ENCODE peak calls at places on chromosomes 11 and 22, in eight cellular contexts. W is heart right ventricle; H is HCT116; P is H1; A is effector memory CD4-positive, alpha-beta T cell; M is psoas muscle; U is H9; D is colonic mucosa. O is an unnamed sample.

GRCh38 chr22:19909350-19910179 is 32.0 kb upstream of the COMT start:
- DNase-seq in D (peak), W (peak), A (peak), H (peak), U (peak), M (peak), P (peak), O (no peak)

GRCh38 chr11:12330491-12331231 is 46.7 kb upstream of the PARVA start:
- DNase-seq in D (no peak), H (no peak), U (peak), M (no peak), W (no peak), A (no peak), P (no peak), O (no peak)

GRCh38 chr11:1812801-1813200 is 22.0 kb upstream of the SYT8 start:
- DNase-seq in W (no peak), A (no peak), D (no peak), M (no peak), U (no peak), H (no peak), P (no peak), O (no peak)

GRCh38 chr11:22477312-22477711 is 139.1 kb downstream of the SLC17A6 start:
- DNase-seq in P (no peak), A (no peak), H (no peak), M (no peak), W (no peak), U (no peak), D (no peak), O (no peak)

GRCh38 chr11:68997124-68997994 is 15.7 kb downstream of the MRGPRF start:
- DNase-seq in D (peak), W (no peak), H (no peak), P (no peak), M (no peak), U (peak), A (no peak), O (no peak)

GRCh38 chr11:18088371-18088770 is 17.5 kb downstream of the SAAL1 start:
- DNase-seq in U (no peak), M (no peak), P (no peak), H (no peak), A (no peak), W (no peak), D (no peak), O (no peak)

GRCh38 chr22:38442967-38443674 is 11.9 kb downstream of the KCNJ4 start:
- DNase-seq in D (no peak), U (no peak), H (no peak), W (peak), P (no peak), M (no peak), A (no peak), O (no peak)

GRCh38 chr22:26285632-26286031 is 116.4 kb downstream of the SEZ6L start:
- DNase-seq in A (no peak), D (no peak), U (no peak), M (no peak), P (no peak), H (no peak), W (no peak), O (no peak)

GRCh38 chr11:91243630-91244029 is 981.0 kb upstream of the FAT3 start:
- DNase-seq in U (no peak), A (no peak), H (no peak), M (no peak), P (no peak), W (no peak), D (no peak), O (no peak)

GRCh38 chr11:14357843-14358728 is 897 bp downstream of the RRAS2 start:
- DNase-seq in H (peak), P (peak), W (peak), U (peak), M (peak), A (peak), D (peak), O (no peak)

GRCh38 chr11:104339383-104339831 is 175.5 kb upstream of the PDGFD start:
- DNase-seq in H (no peak), A (no peak), D (no peak), P (no peak), W (no peak), M (no peak), U (no peak), O (no peak)

GRCh38 chr11:104663190-104664140 is 234.8 kb downstream of the CASP12 start:
- DNase-seq in H (no peak), D (no peak), U (no peak), M (no peak), P (no peak), W (no peak), A (no peak), O (no peak)

GRCh38 chr22:33737662-33738061 is 182.6 kb downstream of the LARGE1 start:
- DNase-seq in P (no peak), U (no peak), A (no peak), D (no peak), M (no peak), H (no peak), W (no peak), O (no peak)

GRCh38 chr22:47370448-47371262 is 608.2 kb downstream of the TBC1D22A start:
- DNase-seq in U (no peak), D (peak), P (no peak), A (no peak), M (no peak), W (no peak), H (no peak), O (no peak)

GRCh38 chr11:120750647-120751419 is 239.3 kb downstream of the GRIK4 start:
- DNase-seq in M (no peak), D (no peak), H (no peak), A (no peak), U (no peak), W (no peak), P (no peak), O (no peak)

GRCh38 chr22:30205281-30206115 is 41.1 kb downstream of the LIF start:
- DNase-seq in A (no peak), M (peak), P (no peak), W (peak), H (no peak), U (no peak), D (no peak), O (no peak)

GRCh38 chr22:29310863-29311339 is 4.5 kb downstream of the GAS2L1 start:
- DNase-seq in W (peak), A (peak), U (peak), M (peak), D (peak), H (peak), P (peak), O (no peak)

GRCh38 chr11:112693781-112694180 is 267.4 kb upstream of the NCAM1 start:
- DNase-seq in D (no peak), P (no peak), W (no peak), H (no peak), M (no peak), U (no peak), A (no peak), O (no peak)

GRCh38 chr11:86043765-86044534 is 24.9 kb downstream of the PICALM start:
- DNase-seq in A (no peak), P (no peak), W (no peak), M (no peak), H (no peak), U (no peak), D (no peak), O (no peak)

GRCh38 chr11:68569357-68569756 is 108.8 kb downstream of the PPP6R3 start:
- DNase-seq in H (no peak), P (no peak), D (no peak), M (no peak), A (no peak), U (no peak), W (no peak), O (no peak)

GRCh38 chr11:37718431-37718999 is 1120.5 kb upstream of the RAG2 start:
- DNase-seq in U (no peak), A (no peak), W (no peak), H (no peak), M (no peak), D (no peak), P (no peak), O (no peak)

GRCh38 chr22:49693416-49693815 is 134.3 kb downstream of the BRD1 start:
- DNase-seq in D (no peak), H (no peak), M (no peak), P (no peak), U (no peak), A (no peak), W (no peak), O (no peak)

GRCh38 chr11:69588270-69588669 is 52.7 kb upstream of the CCND1 start:
- DNase-seq in U (no peak), D (no peak), P (no peak), A (no peak), W (no peak), H (peak), M (no peak), O (no peak)

GRCh38 chr11:75013051-75013450 is 24.3 kb downstream of the NEU3 start:
- DNase-seq in H (no peak), U (no peak), A (no peak), W (no peak), D (no peak), M (no peak), P (no peak), O (no peak)

GRCh38 chr22:39431821-39432251 is 25.0 kb upstream of the MGAT3 start:
- DNase-seq in W (peak), U (no peak), M (peak), H (no peak), A (no peak), D (no peak), P (no peak), O (no peak)

GRCh38 chr11:45211732-45212131 is 65.3 kb downstream of the PRDM11 start:
- DNase-seq in H (no peak), U (no peak), M (no peak), D (no peak), A (no peak), P (no peak), W (no peak), O (no peak)

GRCh38 chr11:98545544-98546175 is 475.1 kb upstream of the CNTN5 start:
- DNase-seq in P (no peak), A (no peak), D (no peak), M (no peak), U (no peak), W (no peak), H (no peak), O (no peak)

GRCh38 chr11:62298975-62299374 is at the start of gene SCGB1D4:
- DNase-seq in M (no peak), H (no peak), P (no peak), D (no peak), U (no peak), W (no peak), A (no peak), O (no peak)

GRCh38 chr11:60625262-60625661 is 74.2 kb upstream of the MS4A8 start:
- DNase-seq in D (peak), W (no peak), A (no peak), U (peak), M (no peak), P (no peak), H (peak), O (no peak)

GRCh38 chr22:35219012-35219411 is 38.3 kb upstream of the HMGXB4 start:
- DNase-seq in W (no peak), A (no peak), D (no peak), U (no peak), H (peak), P (no peak), M (no peak), O (no peak)

DNA sequence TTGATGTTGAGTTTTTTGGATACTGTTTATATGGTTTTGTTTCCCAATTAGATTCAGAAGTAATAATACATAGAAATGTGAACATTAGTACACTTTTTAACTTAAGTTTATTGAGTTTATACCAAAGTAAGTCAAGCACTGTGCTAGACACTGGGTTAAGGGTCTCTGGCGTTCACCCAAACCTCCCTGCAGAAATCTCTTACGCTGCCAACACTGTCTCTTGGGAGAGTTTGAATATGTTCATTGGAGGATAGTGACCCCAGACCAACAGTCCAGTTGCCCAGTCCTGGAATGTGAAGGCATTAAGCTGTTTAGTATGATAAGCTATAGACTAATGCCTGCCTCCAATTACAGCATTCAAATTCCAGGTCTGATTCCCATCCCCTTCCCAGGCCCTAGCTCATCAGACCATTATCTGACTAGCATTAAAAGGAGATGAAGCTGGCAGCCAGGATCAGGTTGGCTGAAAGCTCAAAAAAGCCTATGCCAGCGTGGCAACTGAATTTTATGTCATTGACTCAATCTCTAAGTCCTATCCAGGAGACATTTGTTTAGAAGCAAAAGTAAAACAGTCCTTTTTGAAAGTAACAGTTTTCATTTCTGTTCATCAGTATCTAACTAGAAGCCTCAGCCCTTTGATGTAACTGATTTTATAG is 77.8 kb downstream of the SFI1 start:
- DNase-seq in P (no peak), D (no peak), A (no peak), W (no peak), M (no peak), H (no peak), U (no peak), O (no peak)
- H3K27ac ChIP-seq in P (no peak), D (no peak), A (no peak), W (no peak), M (no peak), H (no peak), U (no peak), O (no peak)

DNA sequence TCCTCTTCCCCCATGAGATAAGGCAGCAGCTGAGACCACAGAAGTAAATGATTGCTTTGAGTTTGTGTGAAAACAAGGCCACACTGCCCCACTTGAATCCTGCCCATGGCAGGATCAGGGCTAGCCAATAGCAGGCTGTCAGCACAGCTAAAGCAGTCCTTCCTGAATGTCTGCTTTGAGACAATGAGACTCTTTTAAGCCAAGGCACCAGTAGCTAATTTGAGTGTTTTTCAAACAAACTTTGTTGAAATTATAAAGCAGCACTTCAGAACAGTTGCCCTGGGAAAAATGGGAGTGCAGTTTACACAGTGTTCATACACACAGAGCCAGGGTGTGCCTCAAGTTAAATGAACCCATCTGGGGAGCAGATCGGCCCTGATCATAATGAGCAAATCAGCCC is 103.5 kb upstream of the OR5AK2 start:
- DNase-seq in P (no peak), M (no peak), D (peak), W (no peak), H (no peak), A (no peak), U (no peak), O (no peak)
- H3K27ac ChIP-seq in P (no peak), M (no peak), D (peak), W (no peak), H (no peak), A (no peak), U (no peak), O (no peak)

DNA sequence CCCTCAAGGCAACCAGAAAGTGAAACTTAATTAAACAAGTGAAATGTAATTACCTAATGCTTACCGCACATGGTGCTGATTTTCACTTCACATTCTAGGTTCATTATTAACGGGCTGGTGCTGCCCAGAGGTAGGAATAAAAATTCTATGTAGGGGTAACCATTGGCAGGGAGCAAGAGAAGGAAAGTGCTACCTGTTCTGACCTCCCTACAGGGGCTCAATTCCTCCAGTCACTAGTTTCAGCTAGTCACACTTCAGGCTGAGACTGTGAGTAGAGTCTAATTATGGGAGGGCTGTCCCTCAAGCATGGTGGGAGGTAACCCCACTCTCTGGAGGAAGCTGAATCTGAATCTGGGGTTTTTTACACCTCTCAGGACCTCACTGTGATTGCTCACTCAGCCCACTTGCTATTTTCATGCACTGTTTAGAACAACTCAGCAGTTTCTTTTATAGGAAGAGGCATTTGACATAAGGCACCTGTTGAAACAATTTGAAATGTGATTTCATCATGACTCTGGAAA is 75.4 kb downstream of the MAML2 start:
- DNase-seq in U (no peak), M (no peak), D (no peak), A (no peak), P (no peak), H (no peak), W (no peak), O (no peak)
- H3K27ac ChIP-seq in U (no peak), M (no peak), D (peak), A (peak), P (no peak), H (no peak), W (peak), O (peak)

GRCh38 chr11:8068605-8069221 is 12.3 kb upstream of the TUB start:
- DNase-seq in A (no peak), H (no peak), U (peak), W (peak), M (peak), P (no peak), D (no peak), O (no peak)
- H3K27ac ChIP-seq in A (no peak), H (peak), U (no peak), W (peak), M (peak), P (no peak), D (no peak), O (peak)

DNA sequence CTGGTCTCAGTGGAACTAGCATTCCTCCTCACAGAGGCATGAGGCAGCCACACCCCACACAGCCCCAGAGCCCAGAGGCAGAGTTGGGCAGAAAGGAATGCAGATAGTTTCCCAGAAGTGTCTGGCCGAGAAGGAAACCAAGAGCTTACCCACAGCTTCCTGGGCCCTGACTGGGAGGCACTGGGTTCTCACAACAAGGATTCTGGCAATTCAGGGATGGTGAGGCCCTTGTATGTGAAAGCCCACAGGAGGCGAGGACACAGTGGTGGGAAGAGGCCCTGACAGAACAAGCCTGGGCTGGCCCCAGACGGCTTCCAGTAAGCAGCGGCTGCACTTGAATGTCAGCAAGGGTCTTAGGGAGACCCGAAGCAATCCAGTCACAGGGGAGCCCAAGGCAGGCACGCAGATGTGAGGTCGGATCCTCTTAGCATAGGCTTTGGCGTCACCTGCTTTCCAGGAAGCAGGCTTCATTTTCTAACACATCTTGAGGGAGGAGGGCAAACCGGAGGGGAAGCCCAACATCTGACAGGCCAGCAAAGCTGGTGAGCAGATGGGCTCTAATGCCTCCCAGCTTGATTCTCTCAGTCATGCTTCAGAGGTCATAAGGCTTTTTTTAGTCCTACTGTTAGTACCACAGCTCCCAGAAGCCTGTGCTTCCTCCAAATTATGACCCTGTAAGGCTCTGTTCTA is 78.3 kb upstream of the AKIP1 start:
- DNase-seq in M (no peak), A (no peak), U (peak), W (no peak), P (no peak), H (no peak), D (no peak), O (no peak)
- H3K27ac ChIP-seq in M (peak), A (no peak), U (no peak), W (peak), P (no peak), H (peak), D (peak), O (peak)

GRCh38 chr22:43740587-43741270 is 71.4 kb downstream of the EFCAB6 start:
- DNase-seq in H (no peak), D (no peak), A (no peak), W (no peak), M (no peak), P (no peak), U (no peak), O (no peak)
- H3K27ac ChIP-seq in H (no peak), D (no peak), A (no peak), W (peak), M (no peak), P (no peak), U (no peak), O (no peak)

GRCh38 chr11:34329876-34330275 is 27.9 kb downstream of the ABTB2 start:
- DNase-seq in M (no peak), W (no peak), P (no peak), A (no peak), D (no peak), H (no peak), U (no peak), O (no peak)
- H3K27ac ChIP-seq in M (no peak), W (no peak), P (no peak), A (no peak), D (no peak), H (no peak), U (no peak), O (no peak)

DNA sequence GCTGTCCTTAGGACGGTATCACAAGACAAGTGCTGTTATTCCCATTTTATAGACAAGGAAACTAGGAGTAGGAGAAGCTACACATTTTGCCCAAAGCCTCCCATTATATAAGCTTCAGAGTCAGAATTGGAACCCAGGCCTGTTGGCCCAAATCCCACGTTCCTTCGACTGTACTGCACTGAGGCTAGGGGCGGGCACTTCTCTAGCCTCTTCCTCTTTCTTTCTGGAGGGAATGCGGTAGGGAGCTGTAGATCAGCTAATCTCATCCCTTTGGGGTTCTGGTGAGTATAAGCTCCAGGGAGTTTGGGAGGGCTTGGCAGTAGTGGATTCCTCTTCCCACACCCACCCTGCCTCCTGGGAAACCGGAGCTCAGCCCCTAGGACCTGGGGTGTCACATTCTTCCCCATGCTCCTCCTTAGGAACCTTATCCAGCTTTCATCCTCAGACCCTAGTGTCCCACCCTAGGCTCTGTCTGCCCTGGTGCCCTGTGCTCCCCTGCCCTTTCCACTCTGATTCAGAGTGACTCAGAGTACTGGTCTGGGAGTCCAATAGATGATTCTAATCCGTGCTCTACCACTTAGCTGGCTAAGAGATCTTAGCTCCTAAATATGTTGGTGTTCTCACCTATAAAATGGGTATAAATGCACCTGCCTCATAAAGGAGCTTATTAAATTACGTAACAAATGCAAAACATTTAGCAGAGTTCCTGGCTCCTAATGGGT is 29.3 kb downstream of the PHLDB1 start:
- DNase-seq in D (no peak), H (no peak), U (no peak), W (no peak), P (no peak), M (no peak), A (no peak), O (no peak)
- H3K27ac ChIP-seq in D (no peak), H (no peak), U (no peak), W (no peak), P (no peak), M (no peak), A (no peak), O (peak)

O was measured in esophagus squamous epithelium.